ENCODE peak calls at places on chromosomes 4 and X, in nine cellular contexts. M is suprapubic skin, T is IMR-90, L is upper lobe of left lung, E is H1, J is stomach, S is heart left ventricle, O is tibial nerve, F is A549. P is an unnamed sample.

GRCh38 chrX:7586126-7586525 is 256.8 kb upstream of the VCX start:
- DNase-seq in M (no peak), T (peak), L (no peak), E (no peak), J (no peak), S (no peak), O (no peak), F (no peak), P (no peak)

GRCh38 chr4:7351014-7351413 is 83.7 kb downstream of the PSAPL1 start:
- DNase-seq in M (no peak), T (no peak), L (no peak), E (no peak), J (no peak), S (no peak), O (no peak), F (no peak), P (no peak)

GRCh38 chr4:36187723-36188333 is 56.5 kb downstream of the ARAP2 start:
- DNase-seq in M (no peak), T (peak), L (no peak), E (no peak), J (no peak), S (no peak), O (no peak), F (peak), P (no peak)

GRCh38 chrX:122866527-122866926 is 317.6 kb upstream of the GRIA3 start:
- DNase-seq in M (no peak), T (peak), L (no peak), E (no peak), J (no peak), S (no peak), O (no peak), F (no peak), P (no peak)

GRCh38 chrX:105462191-105462590 is 241.7 kb upstream of the TEX13A start:
- DNase-seq in M (no peak), T (no peak), L (no peak), E (no peak), J (no peak), S (no peak), O (no peak), F (no peak), P (no peak)

GRCh38 chrX:45842207-45842900 is 641.7 kb upstream of the DIPK2B start:
- DNase-seq in M (no peak), T (no peak), L (no peak), E (no peak), J (no peak), S (no peak), O (no peak), F (no peak), P (no peak)

GRCh38 chrX:12505127-12505526 is 286.1 kb upstream of the PRPS2 start:
- DNase-seq in M (no peak), T (no peak), L (no peak), E (no peak), J (no peak), S (no peak), O (no peak), F (no peak), P (no peak)

GRCh38 chrX:131783555-131784338 is 239.4 kb upstream of the STK26 start:
- DNase-seq in M (peak), T (peak), L (peak), E (no peak), J (peak), S (no peak), O (no peak), F (no peak), P (peak)

GRCh38 chrX:1384738-1385250 is 7.1 kb downstream of the SLC25A6 start:
- DNase-seq in M (no peak), T (no peak), L (peak), E (no peak), J (no peak), S (no peak), O (no peak), F (no peak), P (no peak)

GRCh38 chrX:141904262-141904661 is 568 bp downstream of the MAGEC1 start:
- DNase-seq in M (no peak), T (no peak), L (no peak), E (no peak), J (no peak), S (no peak), O (no peak), F (no peak), P (no peak)

GRCh38 chr4:66564901-66565648 is 894.8 kb upstream of the EPHA5 start:
- DNase-seq in M (no peak), T (peak), L (no peak), E (no peak), J (no peak), S (no peak), O (no peak), F (no peak), P (no peak)

GRCh38 chrX:39753296-39753996 is 344.3 kb downstream of the BCOR start:
- DNase-seq in M (no peak), T (peak), L (no peak), E (no peak), J (peak), S (no peak), O (no peak), F (no peak), P (no peak)

GRCh38 chr4:108744307-108744706 is 18.5 kb downstream of the ETNPPL start:
- DNase-seq in M (no peak), T (no peak), L (no peak), E (no peak), J (no peak), S (no peak), O (no peak), F (no peak), P (no peak)

GRCh38 chr4:158999166-158999682 is 103.7 kb upstream of the RAPGEF2 start:
- DNase-seq in M (no peak), T (no peak), L (no peak), E (no peak), J (no peak), S (no peak), O (no peak), F (no peak), P (no peak)

GRCh38 chr4:144355809-144356757 is 215.6 kb upstream of the GYPA start:
- DNase-seq in M (no peak), T (peak), L (peak), E (no peak), J (no peak), S (no peak), O (peak), F (peak), P (no peak)

GRCh38 chr4:5019274-5019673 is at the start of gene CYTL1:
- DNase-seq in M (no peak), T (no peak), L (no peak), E (no peak), J (no peak), S (no peak), O (no peak), F (no peak), P (no peak)

GRCh38 chr4:151532001-151532708 is 123.2 kb downstream of the FHIP1A start:
- DNase-seq in M (no peak), T (no peak), L (no peak), E (no peak), J (no peak), S (no peak), O (no peak), F (no peak), P (no peak)

GRCh38 chr4:76801621-76802545 is 96.1 kb downstream of the SOWAHB start:
- DNase-seq in M (no peak), T (no peak), L (no peak), E (no peak), J (no peak), S (peak), O (no peak), F (no peak), P (no peak)

GRCh38 chr4:124997124-124997523 is 284.6 kb upstream of the ANKRD50 start:
- DNase-seq in M (no peak), T (no peak), L (no peak), E (no peak), J (no peak), S (no peak), O (no peak), F (no peak), P (no peak)

GRCh38 chr4:337143-337931 is at the start of gene ZNF141:
- DNase-seq in M (peak), T (peak), L (peak), E (peak), J (peak), S (peak), O (peak), F (peak), P (peak)
- TF ChIP-seq POLR2A in M (peak), T (peak), L (peak), E (peak), J (peak), S (peak), O (peak), F (peak), P (peak)

DNA sequence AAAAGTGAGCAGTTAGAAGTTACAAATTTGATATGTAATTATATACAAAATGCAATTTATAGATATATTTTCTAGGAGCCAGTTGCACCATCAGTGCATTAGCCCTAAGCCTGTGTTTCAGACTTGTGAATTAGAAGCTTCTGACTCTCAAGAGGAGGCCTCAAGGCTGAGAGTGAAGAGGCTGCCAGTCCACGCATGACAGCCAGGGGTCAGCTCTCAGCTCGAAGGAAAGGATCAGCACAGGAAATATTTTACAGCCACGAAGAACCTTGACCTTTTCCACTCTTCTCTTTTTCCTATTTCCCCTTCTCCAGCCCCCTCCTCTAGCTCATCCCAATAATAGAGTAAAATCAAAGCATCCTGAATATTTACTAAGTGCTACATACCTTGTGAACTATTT is 642.4 kb downstream of the TRIML1 start:
- DNase-seq in M (no peak), T (peak), L (no peak), E (peak), J (peak), S (no peak), O (no peak), F (peak), P (no peak)
- TF ChIP-seq CTCF in M (no peak), T (peak), L (peak), E (peak), J (no peak), S (peak), O (no peak), F (peak), P (peak)

GRCh38 chrX:103919336-103919682 is 43.1 kb upstream of the TMSB15B start:
- DNase-seq in M (no peak), T (peak), L (no peak), E (no peak), J (no peak), S (no peak), O (peak), F (peak), P (no peak)

GRCh38 chrX:103913356-103914020 is 48.9 kb upstream of the TMSB15B start:
- DNase-seq in M (no peak), T (peak), L (no peak), E (no peak), J (no peak), S (no peak), O (no peak), F (no peak), P (no peak)

GRCh38 chrX:103918050-103918449 is 44.4 kb upstream of the TMSB15B start:
- DNase-seq in M (no peak), T (peak), L (peak), E (no peak), J (peak), S (peak), O (peak), F (peak), P (no peak)

GRCh38 chrX:103918584-103919335 is 43.7 kb upstream of the TMSB15B start:
- DNase-seq in M (peak), T (peak), L (peak), E (no peak), J (peak), S (peak), O (peak), F (peak), P (no peak)
- TF ChIP-seq POLR2A in M (no peak), T (no peak), L (no peak), E (peak), J (no peak), S (no peak), O (no peak), F (peak), P (no peak)

GRCh38 chrX:153924149-153924861 is 1.8 kb downstream of the ARHGAP4 start:
- DNase-seq in M (peak), T (peak), L (peak), E (no peak), J (peak), S (no peak), O (no peak), F (peak), P (no peak)

GRCh38 chrX:153921511-153922285 is 4.4 kb downstream of the ARHGAP4 start:
- DNase-seq in M (no peak), T (no peak), L (no peak), E (no peak), J (no peak), S (no peak), O (no peak), F (no peak), P (no peak)

GRCh38 chrX:153921070-153921469 is 5.0 kb downstream of the ARHGAP4 start:
- DNase-seq in M (no peak), T (no peak), L (no peak), E (no peak), J (no peak), S (no peak), O (no peak), F (no peak), P (no peak)

GRCh38 chrX:153922286-153922573 is 3.8 kb downstream of the ARHGAP4 start:
- DNase-seq in M (peak), T (no peak), L (no peak), E (no peak), J (no peak), S (no peak), O (no peak), F (no peak), P (no peak)

GRCh38 chrX:153922932-153923857 is 2.9 kb downstream of the ARHGAP4 start:
- DNase-seq in M (peak), T (peak), L (peak), E (no peak), J (peak), S (peak), O (peak), F (peak), P (peak)
- TF ChIP-seq CTCF in M (peak), T (peak), L (peak), E (peak), J (no peak), S (peak), O (peak), F (peak), P (peak)

GRCh38 chr4:169198167-169198566 is 72.6 kb downstream of the SH3RF1 start:
- DNase-seq in M (no peak), T (no peak), L (no peak), E (no peak), J (no peak), S (no peak), O (no peak), F (no peak), P (no peak)
- TF ChIP-seq POLR2A in M (no peak), T (no peak), L (no peak), E (no peak), J (no peak), S (no peak), O (no peak), F (no peak), P (no peak)

P was measured in breast epithelium.